ENCODE peak calls at places on chromosomes 5 and 9, in seven cellular contexts. H is fibroblast of the aortic adventitia, Z is psoas muscle, P is thyroid gland, O is Peyer's patch, F is breast epithelium, R is GM12865. J is an unnamed sample.

GRCh38 chr5:56638768-56639238 is 176.5 kb upstream of the MAP3K1 start:
- DNase-seq in Z (no peak), O (no peak), R (no peak), H (no peak), P (no peak), F (no peak), J (peak)

GRCh38 chr5:132050136-132050535 is 10.3 kb upstream of the IL3 start:
- DNase-seq in F (peak), Z (peak), R (no peak), O (peak), P (no peak), H (no peak), J (no peak)

GRCh38 chr9:136944094-136944518 is 432 bp downstream of the FBXW5 start:
- DNase-seq in Z (no peak), H (peak), R (no peak), O (peak), F (no peak), P (no peak), J (no peak)

GRCh38 chr5:14133394-14133793 is 9.7 kb upstream of the TRIO start:
- DNase-seq in O (no peak), H (no peak), Z (no peak), R (no peak), F (no peak), P (no peak), J (no peak)

GRCh38 chr5:58717303-58718012 is 134.6 kb downstream of the RAB3C start:
- DNase-seq in H (no peak), Z (no peak), F (no peak), R (no peak), P (no peak), O (no peak), J (no peak)

GRCh38 chr9:36725777-36726356 is 153.2 kb downstream of the MELK start:
- DNase-seq in R (no peak), P (no peak), H (no peak), Z (no peak), O (no peak), F (no peak), J (no peak)

GRCh38 chr5:21654-22233 is 70.2 kb upstream of the PLEKHG4B start:
- DNase-seq in Z (no peak), R (no peak), H (peak), P (peak), O (no peak), F (no peak), J (peak)

GRCh38 chr5:96752341-96753016 is 55.3 kb downstream of the ERAP1 start:
- DNase-seq in Z (no peak), H (peak), R (peak), P (no peak), F (no peak), O (no peak), J (peak)

GRCh38 chr5:95863383-95863757 is 40.8 kb upstream of the GLRX start:
- DNase-seq in H (peak), O (no peak), Z (no peak), R (peak), F (no peak), P (no peak), J (no peak)

GRCh38 chr9:111807197-111807596 is 12.5 kb upstream of the SHOC1 start:
- DNase-seq in H (peak), O (no peak), F (no peak), Z (no peak), R (no peak), P (no peak), J (peak)

GRCh38 chr5:56170557-56170956 is 62.6 kb downstream of the ANKRD55 start:
- DNase-seq in F (no peak), H (peak), O (no peak), R (no peak), Z (no peak), P (no peak), J (no peak)

GRCh38 chr5:79397080-79397479 is 116.9 kb downstream of the HOMER1 start:
- DNase-seq in F (no peak), O (no peak), R (no peak), H (no peak), Z (no peak), P (no peak), J (no peak)

GRCh38 chr9:69877852-69878507 is 57.4 kb downstream of the CFAP95 start:
- DNase-seq in F (no peak), H (peak), R (peak), Z (no peak), P (no peak), O (no peak), J (peak)

GRCh38 chr5:21773456-21773855 is 1079.7 kb downstream of the CDH12 start:
- DNase-seq in H (no peak), O (no peak), F (no peak), R (no peak), Z (no peak), P (no peak), J (peak)

GRCh38 chr5:32089146-32090000 is 84.7 kb downstream of the GOLPH3 start:
- DNase-seq in H (no peak), Z (peak), F (no peak), O (no peak), P (no peak), R (no peak), J (no peak)

GRCh38 chr9:112010537-112010936 is 113.9 kb downstream of the UGCG start:
- DNase-seq in F (no peak), Z (no peak), O (no peak), H (no peak), P (no peak), R (no peak), J (no peak)

GRCh38 chr5:108867661-108868060 is 120.0 kb downstream of the FER start:
- DNase-seq in H (no peak), Z (no peak), P (no peak), R (no peak), O (no peak), F (no peak), J (no peak)

GRCh38 chr5:65695162-65695755 is 26.6 kb downstream of the SGTB start:
- DNase-seq in H (no peak), R (no peak), F (no peak), P (no peak), Z (no peak), O (no peak), J (no peak)

GRCh38 chr9:7402704-7403389 is 396.7 kb downstream of the DMAC1 start:
- DNase-seq in H (no peak), R (no peak), Z (no peak), P (no peak), F (no peak), O (no peak), J (no peak)

GRCh38 chr9:91246842-91247241 is 114.9 kb downstream of the AUH start:
- DNase-seq in P (no peak), O (no peak), R (no peak), Z (peak), H (peak), F (no peak), J (no peak)

GRCh38 chr9:127828262-127829031 is 25.8 kb downstream of the FPGS start:
- DNase-seq in O (peak), F (peak), P (peak), Z (peak), H (peak), R (no peak), J (peak)

GRCh38 chr5:120055858-120056257 is 408.2 kb upstream of the PRR16 start:
- DNase-seq in P (no peak), R (peak), Z (no peak), H (peak), O (no peak), F (no peak), J (peak)

GRCh38 chr5:97499605-97500004 is 316.6 kb upstream of the RIOK2 start:
- DNase-seq in O (no peak), H (peak), P (no peak), Z (no peak), F (no peak), R (no peak), J (no peak)

GRCh38 chr9:91784673-91785402 is 165.2 kb downstream of the ROR2 start:
- DNase-seq in O (no peak), P (no peak), R (no peak), H (no peak), Z (no peak), F (no peak), J (no peak)

GRCh38 chr5:140240987-140241706 is 61.8 kb downstream of the PFDN1 start:
- DNase-seq in O (peak), P (peak), Z (peak), F (peak), H (peak), R (no peak), J (peak)

GRCh38 chr5:57841671-57842375 is 359.2 kb upstream of the ACTBL2 start:
- DNase-seq in O (no peak), R (no peak), Z (no peak), H (peak), P (no peak), F (no peak), J (peak)

GRCh38 chr5:58080573-58080972 is 379.3 kb downstream of the PLK2 start:
- DNase-seq in Z (no peak), R (no peak), F (no peak), H (no peak), P (no peak), O (no peak), J (peak)

GRCh38 chr5:138942066-138942465 is 66.9 kb upstream of the LRRTM2 start:
- DNase-seq in R (no peak), P (no peak), H (no peak), F (no peak), O (no peak), Z (no peak), J (no peak)

GRCh38 chr5:58497956-58498942 is 7.0 kb downstream of the GAPT start:
- DNase-seq in R (no peak), F (no peak), Z (no peak), O (no peak), H (peak), P (peak), J (peak)

GRCh38 chr5:132647473-132647872 is 10.5 kb upstream of the IL13 start:
- DNase-seq in H (no peak), R (no peak), O (no peak), P (no peak), Z (no peak), F (no peak), J (no peak)

GRCh38 chr5:11075010-11075860 is 314.2 kb upstream of the DAP start:
- DNase-seq in H (no peak), F (no peak), Z (no peak), P (no peak), R (no peak), O (no peak), J (no peak)

GRCh38 chr9:124453586-124454191 is 3.4 kb downstream of the ADGRD2 start:
- DNase-seq in Z (no peak), R (no peak), P (no peak), O (no peak), F (no peak), H (no peak), J (no peak)

GRCh38 chr5:8829322-8830029 is 716.4 kb downstream of the SEMA5A start:
- DNase-seq in Z (no peak), O (no peak), R (no peak), P (no peak), F (no peak), H (peak), J (peak)

GRCh38 chr5:66223637-66224036 is 79.5 kb downstream of the SREK1 start:
- DNase-seq in R (peak), O (no peak), H (peak), F (no peak), Z (no peak), P (peak), J (no peak)

DNA sequence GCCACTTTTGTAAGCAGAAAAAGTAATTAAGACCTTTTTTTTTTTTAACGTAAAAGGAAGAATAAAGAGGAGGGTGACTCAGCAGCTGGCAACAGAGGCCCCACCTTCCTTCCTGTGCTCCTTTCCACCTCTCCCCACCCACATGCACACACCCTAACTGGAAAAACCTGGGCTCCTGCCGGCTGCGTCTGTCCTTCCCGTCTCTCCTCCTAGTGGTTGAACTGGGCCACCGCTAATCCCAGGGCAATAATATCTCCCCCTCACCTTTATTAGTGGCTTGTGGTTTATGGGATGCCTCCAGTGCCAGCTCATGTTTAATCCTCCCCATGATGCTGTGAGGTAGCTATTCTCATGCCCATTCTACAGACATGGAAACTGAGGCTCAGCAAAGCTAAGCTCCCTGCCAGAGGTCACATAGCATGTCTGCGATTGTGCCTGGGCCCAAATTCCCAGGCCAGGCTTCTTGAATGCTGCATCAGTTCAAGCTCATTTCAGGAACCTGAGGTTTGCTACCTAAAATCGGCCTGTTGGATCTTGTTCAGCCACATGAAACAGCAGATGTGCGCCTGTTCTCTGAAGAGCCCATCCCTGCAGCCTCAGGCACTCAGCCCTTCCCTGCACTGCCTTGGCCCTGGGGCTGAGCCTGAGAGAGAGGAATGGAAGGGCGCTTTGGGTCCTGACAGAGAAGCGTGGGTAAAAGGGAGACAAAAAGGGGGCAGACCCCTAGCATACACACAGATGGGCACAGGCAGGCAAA is 61.0 kb upstream of the IL17B start:
- DNase-seq in H (no peak), P (no peak), F (peak), Z (no peak), O (no peak), R (no peak), J (peak)
- TF ChIP-seq CTCF in H (peak), P (no peak), F (peak), Z (peak), O (no peak), R (no peak), J (peak)

DNA sequence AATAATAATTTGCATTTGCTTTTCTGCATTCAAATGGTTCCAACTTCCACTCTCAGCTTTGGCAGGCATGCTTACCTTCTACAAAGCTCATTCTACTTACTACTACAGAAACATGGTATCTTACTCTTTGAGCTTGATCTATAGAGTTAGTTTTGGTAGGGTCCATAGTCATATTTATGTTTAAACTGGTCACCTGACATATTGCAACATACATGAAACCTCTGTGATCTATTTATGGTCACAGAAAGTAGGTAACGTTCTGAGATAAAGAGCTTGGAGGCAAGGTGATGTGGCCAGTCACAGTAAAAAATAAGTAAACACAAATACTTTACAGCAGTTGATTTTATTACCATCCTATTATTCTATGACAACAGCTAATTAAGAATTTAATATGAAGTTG is 2.8 kb downstream of the NREP start:
- DNase-seq in P (no peak), Z (no peak), H (no peak), R (no peak), F (no peak), O (no peak), J (no peak)
- H3K4me3 ChIP-seq in P (no peak), Z (no peak), H (peak), R (no peak), F (no peak), O (no peak), J (no peak)

DNA sequence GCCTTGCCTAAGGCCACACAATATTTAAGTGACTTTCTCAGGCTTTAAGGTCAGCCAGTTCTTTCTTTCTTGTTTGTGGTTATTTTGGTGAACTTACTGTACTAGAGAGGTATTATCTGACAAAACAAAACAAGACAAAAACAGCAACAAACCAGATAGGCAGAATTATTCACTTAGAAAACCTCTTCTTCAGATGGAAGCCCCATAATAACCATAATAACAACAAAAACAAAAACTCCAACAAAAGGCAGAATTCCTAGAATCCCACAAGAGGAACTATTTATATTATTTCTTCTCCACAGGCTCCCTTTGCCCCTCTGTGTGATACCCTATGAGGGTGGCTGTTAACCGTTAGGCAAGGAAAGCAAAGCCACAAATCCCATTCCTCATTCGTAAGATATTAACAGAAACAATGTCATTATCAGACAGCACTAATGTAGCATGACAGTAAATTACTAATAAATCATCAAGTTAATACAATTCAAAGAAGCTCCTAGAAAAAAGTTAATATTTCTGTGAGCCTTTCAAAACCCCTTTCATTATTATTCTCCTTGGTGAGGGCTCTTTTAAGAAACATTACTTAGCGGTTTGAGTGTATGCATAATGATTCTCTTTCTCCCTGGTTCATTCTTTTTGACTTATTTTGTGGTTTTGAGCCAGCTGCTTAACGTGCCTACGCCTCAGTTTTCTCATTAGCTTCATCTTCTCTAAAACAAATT is 274.9 kb downstream of the EFNA5 start:
- DNase-seq in P (no peak), R (peak), F (no peak), H (no peak), Z (no peak), O (no peak), J (no peak)
- TF ChIP-seq CTCF in P (no peak), R (no peak), F (no peak), H (no peak), Z (no peak), O (no peak), J (no peak)

GRCh38 chr5:118637947-118638670 is 350.2 kb downstream of the DTWD2 start:
- DNase-seq in F (no peak), O (no peak), Z (no peak), R (no peak), H (no peak), P (no peak), J (no peak)
- H3K4me3 ChIP-seq in F (no peak), O (no peak), Z (no peak), R (no peak), H (no peak), P (no peak), J (no peak)

GRCh38 chr9:107049825-107050184 is 186.8 kb downstream of the ZNF462 start:
- DNase-seq in F (no peak), R (no peak), P (no peak), H (no peak), O (no peak), Z (no peak), J (no peak)

GRCh38 chr9:107046692-107047091 is 183.7 kb downstream of the ZNF462 start:
- DNase-seq in H (no peak), P (no peak), O (no peak), F (no peak), Z (no peak), R (peak), J (no peak)

GRCh38 chr9:107049046-107049824 is 186.3 kb downstream of the ZNF462 start:
- DNase-seq in F (no peak), O (no peak), R (no peak), P (no peak), Z (no peak), H (no peak), J (no peak)

GRCh38 chr9:107054146-107054545 is 191.2 kb downstream of the ZNF462 start:
- DNase-seq in F (no peak), Z (no peak), P (peak), R (no peak), O (no peak), H (no peak), J (no peak)

DNA sequence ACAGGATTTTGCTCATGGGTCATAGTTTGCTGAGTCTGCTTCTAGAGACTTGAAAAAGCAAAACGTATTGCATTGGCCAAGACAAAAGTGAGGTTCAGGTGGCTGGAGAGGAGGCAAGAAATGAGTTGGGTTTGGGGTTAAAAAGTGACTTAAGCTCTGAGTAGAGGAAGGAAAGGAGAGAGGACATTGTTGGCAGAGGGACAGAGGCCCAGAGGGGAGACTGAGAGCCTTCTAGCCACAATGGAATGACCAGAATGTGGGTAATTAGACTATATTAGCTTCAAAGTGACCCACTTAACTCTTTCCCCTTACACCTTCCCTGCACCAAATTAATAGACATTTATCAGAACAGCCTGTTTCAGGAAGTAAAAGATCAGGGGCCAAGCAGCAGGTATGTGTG is 188.4 kb downstream of the ZNF462 start:
- DNase-seq in O (no peak), F (no peak), R (no peak), P (no peak), H (no peak), Z (no peak), J (no peak)
- TF ChIP-seq CTCF in O (no peak), F (no peak), R (no peak), P (no peak), H (no peak), Z (no peak), J (no peak)

GRCh38 chr5:151063590-151063989 is 17.2 kb downstream of the TNIP1 start:
- DNase-seq in H (no peak), P (no peak), R (no peak), F (no peak), Z (no peak), O (no peak), J (no peak)

GRCh38 chr5:151060742-151061141 is 20.1 kb downstream of the TNIP1 start:
- DNase-seq in P (no peak), Z (peak), F (no peak), R (no peak), H (no peak), O (no peak), J (no peak)

GRCh38 chr5:151063136-151063544 is 17.7 kb downstream of the TNIP1 start:
- DNase-seq in O (no peak), Z (no peak), H (peak), P (no peak), R (no peak), F (no peak), J (peak)

GRCh38 chr5:151064916-151065499 is 15.8 kb downstream of the TNIP1 start:
- DNase-seq in O (no peak), P (no peak), R (no peak), Z (no peak), F (no peak), H (no peak), J (no peak)

DNA sequence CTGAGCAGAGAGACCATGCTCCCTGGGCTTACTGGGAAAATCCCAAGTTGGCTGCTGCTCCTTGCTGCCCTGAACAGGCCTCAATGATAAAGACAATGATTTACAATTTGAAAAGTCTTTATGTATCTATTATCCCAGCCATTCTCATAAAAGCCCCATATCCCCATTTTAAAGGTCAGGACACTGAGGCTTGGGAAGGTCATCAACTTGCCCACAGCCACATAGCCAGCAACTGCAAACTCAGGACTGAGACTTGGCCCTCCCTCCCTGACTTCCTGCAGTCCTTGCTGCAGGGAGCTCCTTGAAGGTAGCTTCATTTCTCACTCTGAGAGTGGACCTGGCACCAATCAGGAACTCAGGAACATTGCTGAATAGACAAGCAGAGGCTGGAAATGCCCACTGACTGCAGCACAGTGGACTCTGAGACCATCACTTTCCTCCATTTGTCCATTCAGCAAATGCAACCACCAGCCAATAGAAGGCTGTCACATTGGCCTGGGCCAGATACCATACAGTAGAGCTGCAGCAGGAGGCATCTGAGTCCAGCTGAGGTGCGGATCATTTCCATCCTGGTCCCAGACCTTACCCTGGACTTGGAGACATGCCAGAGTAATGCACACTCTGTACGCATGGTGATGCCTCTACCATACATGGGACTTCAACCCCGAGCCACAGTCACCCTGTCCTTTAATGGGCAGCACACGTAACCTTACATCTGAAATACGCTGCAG is 18.3 kb downstream of the TNIP1 start:
- DNase-seq in F (no peak), H (no peak), Z (peak), O (no peak), P (no peak), R (no peak), J (no peak)
- H3K4me3 ChIP-seq in F (no peak), H (no peak), Z (peak), O (no peak), P (no peak), R (no peak), J (no peak)